ENCODE peak calls at places on chromosome 9, in four cellular contexts. One of them, this sample, is unnamed.

GRCh38 chr9:129221233-129221632 is 43.2 kb upstream of the IER5L start:
- DNase-seq in T follicular helper cell: no peak
- DNase-seq in RCC 7860: no peak
- DNase-seq in GM23248: no peak
- DNase-seq in this sample: no peak

GRCh38 chr9:113894166-113894565 is 18.1 kb downstream of the ZNF618 start:
- DNase-seq in T follicular helper cell: no peak
- DNase-seq in RCC 7860: no peak
- DNase-seq in GM23248: no peak
- DNase-seq in this sample: no peak

GRCh38 chr9:134314950-134315715 is 11.1 kb upstream of the RXRA start:
- DNase-seq in T follicular helper cell: no peak
- DNase-seq in RCC 7860: no peak
- DNase-seq in GM23248: no peak
- DNase-seq in this sample: no peak

GRCh38 chr9:3035594-3036389 is 191.9 kb upstream of the PUM3 start:
- DNase-seq in T follicular helper cell: no peak
- DNase-seq in RCC 7860: no peak
- DNase-seq in GM23248: no peak
- DNase-seq in this sample: no peak

GRCh38 chr9:101848485-101848919 is 110.1 kb upstream of the GRIN3A start:
- DNase-seq in T follicular helper cell: no peak
- DNase-seq in RCC 7860: no peak
- DNase-seq in GM23248: peak
- DNase-seq in this sample: no peak

GRCh38 chr9:93081081-93081529 is 14.9 kb upstream of the CARD19 start:
- DNase-seq in T follicular helper cell: no peak
- DNase-seq in RCC 7860: no peak
- DNase-seq in GM23248: peak
- DNase-seq in this sample: peak

GRCh38 chr9:126650404-126650804 is 36.7 kb downstream of the LMX1B start:
- DNase-seq in T follicular helper cell: no peak
- DNase-seq in RCC 7860: no peak
- DNase-seq in GM23248: no peak
- DNase-seq in this sample: no peak

GRCh38 chr9:124050955-124051354 is 39.4 kb downstream of the LHX2 start:
- DNase-seq in T follicular helper cell: no peak
- DNase-seq in RCC 7860: no peak
- DNase-seq in GM23248: no peak
- DNase-seq in this sample: no peak

GRCh38 chr9:35490155-35490909 is 421 bp downstream of the RUSC2 start:
- DNase-seq in T follicular helper cell: no peak
- DNase-seq in RCC 7860: no peak
- DNase-seq in GM23248: peak
- DNase-seq in this sample: no peak

GRCh38 chr9:114029311-114030170 is 48.6 kb downstream of the AMBP start:
- DNase-seq in T follicular helper cell: no peak
- DNase-seq in RCC 7860: no peak
- DNase-seq in GM23248: no peak
- DNase-seq in this sample: peak

GRCh38 chr9:124483481-124483880 is 23.7 kb downstream of the NR5A1 start:
- DNase-seq in T follicular helper cell: no peak
- DNase-seq in RCC 7860: no peak
- DNase-seq in GM23248: no peak
- DNase-seq in this sample: no peak

GRCh38 chr9:78406146-78406545 is 109.2 kb downstream of the PSAT1 start:
- DNase-seq in T follicular helper cell: no peak
- DNase-seq in RCC 7860: no peak
- DNase-seq in GM23248: no peak
- DNase-seq in this sample: no peak

GRCh38 chr9:114366334-114367128 is 21.3 kb downstream of the AKNA start:
- DNase-seq in T follicular helper cell: no peak
- DNase-seq in RCC 7860: peak
- DNase-seq in GM23248: peak
- DNase-seq in this sample: no peak

GRCh38 chr9:37179576-37179975 is 59.2 kb downstream of the ZCCHC7 start:
- DNase-seq in T follicular helper cell: no peak
- DNase-seq in RCC 7860: no peak
- DNase-seq in GM23248: no peak
- DNase-seq in this sample: no peak

GRCh38 chr9:136295537-136296433 is 8.1 kb downstream of the CCDC187 start:
- DNase-seq in T follicular helper cell: no peak
- DNase-seq in RCC 7860: no peak
- DNase-seq in GM23248: no peak
- DNase-seq in this sample: no peak

GRCh38 chr9:88740844-88741243 is 205.9 kb downstream of the NXNL2 start:
- DNase-seq in T follicular helper cell: no peak
- DNase-seq in RCC 7860: no peak
- DNase-seq in GM23248: no peak
- DNase-seq in this sample: no peak

GRCh38 chr9:130268521-130269131 is 3.1 kb downstream of the HMCN2 start:
- DNase-seq in T follicular helper cell: no peak
- DNase-seq in RCC 7860: no peak
- DNase-seq in GM23248: no peak
- DNase-seq in this sample: no peak

GRCh38 chr9:126301985-126302603 is 24.5 kb upstream of the MVB12B start:
- DNase-seq in T follicular helper cell: peak
- DNase-seq in RCC 7860: peak
- DNase-seq in GM23248: peak
- DNase-seq in this sample: peak

GRCh38 chr9:99358668-99359067 is 136.6 kb downstream of the SEC61B start:
- DNase-seq in T follicular helper cell: no peak
- DNase-seq in RCC 7860: no peak
- DNase-seq in GM23248: no peak
- DNase-seq in this sample: no peak

GRCh38 chr9:33921967-33922895 is 105.3 kb downstream of the UBE2R2 start:
- DNase-seq in T follicular helper cell: no peak
- DNase-seq in RCC 7860: no peak
- DNase-seq in GM23248: peak
- DNase-seq in this sample: no peak

GRCh38 chr9:120616961-120617636 is 37.1 kb upstream of the CDK5RAP2 start:
- DNase-seq in T follicular helper cell: no peak
- DNase-seq in RCC 7860: no peak
- DNase-seq in GM23248: peak
- DNase-seq in this sample: no peak

GRCh38 chr9:99977042-99977792 is 70.8 kb downstream of the STX17 start:
- DNase-seq in T follicular helper cell: no peak
- DNase-seq in RCC 7860: no peak
- DNase-seq in GM23248: no peak
- DNase-seq in this sample: no peak

GRCh38 chr9:33818832-33819500 is 2.0 kb downstream of the UBE2R2 start:
- DNase-seq in T follicular helper cell: no peak
- DNase-seq in RCC 7860: no peak
- DNase-seq in GM23248: peak
- DNase-seq in this sample: no peak

GRCh38 chr9:87850405-87850804 is 32.3 kb upstream of the SPATA31E1 start:
- DNase-seq in T follicular helper cell: no peak
- DNase-seq in RCC 7860: no peak
- DNase-seq in GM23248: peak
- DNase-seq in this sample: no peak

GRCh38 chr9:131036529-131037335 is 27.8 kb downstream of the LAMC3 start:
- DNase-seq in T follicular helper cell: no peak
- DNase-seq in RCC 7860: no peak
- DNase-seq in GM23248: no peak
- DNase-seq in this sample: no peak

GRCh38 chr9:137108608-137109249 is 5.8 kb downstream of the DPP7 start:
- DNase-seq in T follicular helper cell: no peak
- DNase-seq in RCC 7860: no peak
- DNase-seq in GM23248: no peak
- DNase-seq in this sample: no peak

GRCh38 chr9:95129651-95130291 is 187.7 kb downstream of the FANCC start:
- DNase-seq in T follicular helper cell: no peak
- DNase-seq in RCC 7860: no peak
- DNase-seq in GM23248: no peak
- DNase-seq in this sample: peak

GRCh38 chr9:16459421-16460148 is 410.9 kb downstream of the BNC2 start:
- DNase-seq in T follicular helper cell: no peak
- DNase-seq in RCC 7860: no peak
- DNase-seq in GM23248: no peak
- DNase-seq in this sample: no peak

GRCh38 chr9:130149654-130150286 is 22.4 kb upstream of the NCS1 start:
- DNase-seq in T follicular helper cell: no peak
- DNase-seq in RCC 7860: no peak
- DNase-seq in GM23248: no peak
- DNase-seq in this sample: no peak